ENCODE peak calls at places on chromosome 1, in four cellular contexts. K is Panc1; H is effector memory CD8-positive, alpha-beta T cell; O is naive thymus-derived CD8-positive, alpha-beta T cell. A is an unnamed sample.

GRCh38 chr1:46280092-46280491 is 23.3 kb downstream of the LRRC41 start:
- DNase-seq in K (no peak), H (no peak), O (no peak), A (no peak)

GRCh38 chr1:62131093-62131725 is 63.4 kb upstream of the L1TD1 start:
- DNase-seq in K (peak; percentile 57), H (no peak), O (peak; percentile 10), A (no peak)

GRCh38 chr1:209625791-209626285 is 26.4 kb downstream of the LAMB3 start:
- DNase-seq in K (no peak), H (no peak), O (no peak), A (no peak)

GRCh38 chr1:113912594-113913311 is 7.6 kb downstream of the DCLRE1B start:
- DNase-seq in K (no peak), H (no peak), O (no peak), A (no peak)

GRCh38 chr1:205049479-205049878 is 6.5 kb downstream of the CNTN2 start:
- DNase-seq in K (no peak), H (no peak), O (no peak), A (no peak)

GRCh38 chr1:207223162-207223561 is 98.3 kb upstream of the CD55 start:
- DNase-seq in K (no peak), H (no peak), O (no peak), A (no peak)

GRCh38 chr1:30759718-30760281 is 2.2 kb upstream of the LAPTM5 start:
- DNase-seq in K (no peak), H (peak; percentile 72), O (peak; percentile 71), A (no peak)

GRCh38 chr1:31731049-31731565 is 27.3 kb upstream of the COL16A1 start:
- DNase-seq in K (no peak), H (no peak), O (no peak), A (no peak)

GRCh38 chr1:8495928-8496401 is 178.1 kb downstream of the SLC45A1 start:
- DNase-seq in K (no peak), H (peak; percentile 10), O (no peak), A (no peak)

GRCh38 chr1:9481048-9481447 is 58.2 kb upstream of the SLC25A33 start:
- DNase-seq in K (no peak), H (no peak), O (no peak), A (no peak)

GRCh38 chr1:85146972-85147359 is 53.9 kb downstream of the SYDE2 start:
- DNase-seq in K (no peak), H (no peak), O (no peak), A (peak; percentile 37)

A was measured in SW 1271.